ENCODE peak calls at places on chromosomes 1 and 21, in five cellular contexts. One of them, this sample, is unnamed.
A peak's percentile ranks its signal among the peaks of the same experiment; 100 is the strongest.

GRCh38 chr1:202018476-202019234 is 8.3 kb downstream of the ELF3 start:
- DNase-seq in heart left ventricle: no peak
- DNase-seq in left ventricle myocardium inferior: no peak
- DNase-seq in coronary artery: no peak
- DNase-seq in heart right ventricle: no peak
- DNase-seq in this sample: no peak

GRCh38 chr1:244383278-244383884 is 68.3 kb downstream of the ADSS2 start:
- DNase-seq in heart left ventricle: no peak
- DNase-seq in left ventricle myocardium inferior: no peak
- DNase-seq in coronary artery: no peak
- DNase-seq in heart right ventricle: no peak
- DNase-seq in this sample: no peak

GRCh38 chr1:50332941-50333594 is 90.2 kb downstream of the DMRTA2 start:
- DNase-seq in heart left ventricle: peak; percentile 86
- DNase-seq in left ventricle myocardium inferior: peak; percentile 59
- DNase-seq in coronary artery: peak; percentile 73
- DNase-seq in heart right ventricle: peak; percentile 73
- DNase-seq in this sample: peak; percentile 18

GRCh38 chr1:3558036-3558726 is 53.1 kb downstream of the MEGF6 start:
- DNase-seq in heart left ventricle: no peak
- DNase-seq in left ventricle myocardium inferior: no peak
- DNase-seq in coronary artery: no peak
- DNase-seq in heart right ventricle: no peak
- DNase-seq in this sample: no peak

GRCh38 chr1:96934282-96934681 is 212.7 kb downstream of the PTBP2 start:
- DNase-seq in heart left ventricle: no peak
- DNase-seq in left ventricle myocardium inferior: no peak
- DNase-seq in coronary artery: no peak
- DNase-seq in heart right ventricle: no peak
- DNase-seq in this sample: no peak

GRCh38 chr1:31704261-31705079 is 653 bp upstream of the COL16A1 start:
- DNase-seq in heart left ventricle: peak; percentile 64
- DNase-seq in left ventricle myocardium inferior: no peak
- DNase-seq in coronary artery: no peak
- DNase-seq in heart right ventricle: no peak
- DNase-seq in this sample: peak; percentile 36

GRCh38 chr1:63915121-63915520 is 141.3 kb downstream of the ROR1 start:
- DNase-seq in heart left ventricle: no peak
- DNase-seq in left ventricle myocardium inferior: no peak
- DNase-seq in coronary artery: no peak
- DNase-seq in heart right ventricle: no peak
- DNase-seq in this sample: no peak

GRCh38 chr1:201364808-201365105 is 12.7 kb downstream of the TNNT2 start:
- DNase-seq in heart left ventricle: peak; percentile 21
- DNase-seq in left ventricle myocardium inferior: peak; percentile 9
- DNase-seq in coronary artery: no peak
- DNase-seq in heart right ventricle: no peak
- DNase-seq in this sample: no peak

GRCh38 chr1:35715568-35716002 is 3.1 kb downstream of the C1orf216 start:
- DNase-seq in heart left ventricle: peak; percentile 77
- DNase-seq in left ventricle myocardium inferior: peak; percentile 65
- DNase-seq in coronary artery: no peak
- DNase-seq in heart right ventricle: peak; percentile 63
- DNase-seq in this sample: peak; percentile 35

GRCh38 chr1:177913762-177914540 is 55.9 kb downstream of the SEC16B start:
- DNase-seq in heart left ventricle: no peak
- DNase-seq in left ventricle myocardium inferior: no peak
- DNase-seq in coronary artery: no peak
- DNase-seq in heart right ventricle: no peak
- DNase-seq in this sample: no peak

GRCh38 chr1:4379451-4380175 is 274.8 kb upstream of the AJAP1 start:
- DNase-seq in heart left ventricle: no peak
- DNase-seq in left ventricle myocardium inferior: no peak
- DNase-seq in coronary artery: no peak
- DNase-seq in heart right ventricle: no peak
- DNase-seq in this sample: no peak

GRCh38 chr1:158999301-159000069 is 10.2 kb upstream of the IFI16 start:
- DNase-seq in heart left ventricle: peak; percentile 64
- DNase-seq in left ventricle myocardium inferior: peak; percentile 69
- DNase-seq in coronary artery: peak; percentile 93
- DNase-seq in heart right ventricle: peak; percentile 48
- DNase-seq in this sample: peak; percentile 95

GRCh38 chr1:40383095-40383487 is 9.6 kb downstream of the SMAP2 start:
- DNase-seq in heart left ventricle: no peak
- DNase-seq in left ventricle myocardium inferior: no peak
- DNase-seq in coronary artery: no peak
- DNase-seq in heart right ventricle: no peak
- DNase-seq in this sample: no peak

GRCh38 chr21:28444131-28444530 is 548.5 kb downstream of the LTN1 start:
- DNase-seq in heart left ventricle: no peak
- DNase-seq in left ventricle myocardium inferior: no peak
- DNase-seq in coronary artery: no peak
- DNase-seq in heart right ventricle: no peak
- DNase-seq in this sample: no peak

GRCh38 chr1:26220199-26220912 is 13.6 kb upstream of the CEP85 start:
- DNase-seq in heart left ventricle: no peak
- DNase-seq in left ventricle myocardium inferior: no peak
- DNase-seq in coronary artery: no peak
- DNase-seq in heart right ventricle: no peak
- DNase-seq in this sample: no peak

GRCh38 chr1:168408531-168409242 is 128.0 kb downstream of the TBX19 start:
- DNase-seq in heart left ventricle: no peak
- DNase-seq in left ventricle myocardium inferior: no peak
- DNase-seq in coronary artery: no peak
- DNase-seq in heart right ventricle: no peak
- DNase-seq in this sample: no peak

DNA sequence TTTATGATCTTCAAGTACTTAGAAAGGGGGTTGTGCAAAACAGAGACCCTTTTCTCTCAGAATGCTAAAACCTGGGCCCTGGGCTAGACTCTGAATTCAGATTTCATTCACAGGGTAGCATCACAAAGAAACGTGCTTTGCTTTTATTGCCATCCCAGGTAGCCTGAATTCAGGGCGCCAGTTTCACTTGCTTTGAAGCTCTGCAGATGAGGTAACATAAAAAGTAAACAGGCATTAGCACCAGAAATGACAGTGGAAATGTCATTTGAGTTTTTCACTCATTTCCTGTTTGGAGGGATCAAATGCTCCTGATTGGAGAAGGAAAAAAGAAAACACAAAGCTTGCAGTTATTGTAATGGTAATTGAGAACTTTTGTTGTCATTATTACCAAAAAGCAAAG is 2.6 kb downstream of the SYPL2 start:
- DNase-seq in heart left ventricle: no peak
- DNase-seq in left ventricle myocardium inferior: no peak
- DNase-seq in coronary artery: no peak
- DNase-seq in heart right ventricle: no peak
- DNase-seq in this sample: no peak
- H3K27ac ChIP-seq in heart left ventricle: no peak overlapping the region
- H3K27ac ChIP-seq in left ventricle myocardium inferior: no peak overlapping the region
- H3K27ac ChIP-seq in coronary artery: no peak overlapping the region
- H3K27ac ChIP-seq in heart right ventricle: no peak overlapping the region
- H3K27ac ChIP-seq in this sample: no peak overlapping the region

GRCh38 chr1:155064813-155065436 is 1.4 kb downstream of the EFNA4 start:
- DNase-seq in heart left ventricle: no peak
- DNase-seq in left ventricle myocardium inferior: no peak
- DNase-seq in coronary artery: no peak
- DNase-seq in heart right ventricle: no peak
- DNase-seq in this sample: no peak

GRCh38 chr1:155063550-155064108 is at the start of gene EFNA4:
- DNase-seq in heart left ventricle: peak; percentile 88
- DNase-seq in left ventricle myocardium inferior: peak; percentile 82
- DNase-seq in coronary artery: peak; percentile 85
- DNase-seq in heart right ventricle: peak; percentile 82
- DNase-seq in this sample: peak; percentile 59

GRCh38 chr1:155062702-155063411 is 683 bp upstream of the EFNA4 start:
- DNase-seq in heart left ventricle: no peak
- DNase-seq in left ventricle myocardium inferior: peak; percentile 55
- DNase-seq in coronary artery: no peak
- DNase-seq in heart right ventricle: peak; percentile 70
- DNase-seq in this sample: no peak

GRCh38 chr1:155062151-155062686 is 1.3 kb upstream of the EFNA4 start:
- DNase-seq in heart left ventricle: no peak
- DNase-seq in left ventricle myocardium inferior: no peak
- DNase-seq in coronary artery: no peak
- DNase-seq in heart right ventricle: no peak
- DNase-seq in this sample: no peak

DNA sequence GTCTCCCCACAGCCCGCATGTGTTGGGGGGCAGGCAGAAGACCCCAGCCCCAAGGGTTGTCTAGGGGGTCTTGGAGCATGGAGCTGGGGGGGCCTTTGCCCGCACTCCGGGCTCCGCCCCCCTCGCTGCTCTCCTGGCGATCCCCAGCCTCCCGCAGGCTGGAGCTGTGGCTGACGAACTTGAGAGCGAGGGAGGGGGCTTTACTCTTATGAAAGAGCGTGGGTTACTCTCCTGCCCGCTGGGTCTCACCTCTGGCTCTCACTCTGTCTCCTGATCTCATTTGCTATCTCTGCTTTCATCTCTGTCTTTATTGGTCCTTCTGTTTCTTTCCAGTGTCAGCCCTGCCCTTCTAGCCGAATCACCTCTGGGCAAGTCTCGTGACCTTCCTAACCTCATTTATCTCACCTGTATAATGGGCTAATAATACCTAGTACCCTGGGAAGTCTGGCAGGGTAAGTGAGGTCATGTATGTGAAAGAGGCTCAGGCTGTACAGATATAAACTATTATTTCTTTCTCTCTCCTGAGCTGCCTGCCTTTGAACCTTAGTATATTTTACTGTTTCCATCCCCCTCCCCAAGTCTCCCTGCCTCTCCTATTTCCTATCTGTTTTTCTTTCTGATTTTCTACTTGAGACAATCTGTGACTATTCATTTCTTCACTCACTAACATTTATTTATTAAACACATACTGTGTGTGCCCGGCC is 721 bp downstream of the EFNA4 start:
- DNase-seq in heart left ventricle: no peak
- DNase-seq in left ventricle myocardium inferior: no peak
- DNase-seq in coronary artery: no peak
- DNase-seq in heart right ventricle: no peak
- DNase-seq in this sample: no peak
- H3K27ac ChIP-seq in heart left ventricle: peak overlapping the region; percentile 62
- H3K27ac ChIP-seq in left ventricle myocardium inferior: peak overlapping the region; percentile 78
- H3K27ac ChIP-seq in coronary artery: peak overlapping the region; percentile 43
- H3K27ac ChIP-seq in heart right ventricle: peak overlapping the region; percentile 76
- H3K27ac ChIP-seq in this sample: peak overlapping the region; percentile 80

DNA sequence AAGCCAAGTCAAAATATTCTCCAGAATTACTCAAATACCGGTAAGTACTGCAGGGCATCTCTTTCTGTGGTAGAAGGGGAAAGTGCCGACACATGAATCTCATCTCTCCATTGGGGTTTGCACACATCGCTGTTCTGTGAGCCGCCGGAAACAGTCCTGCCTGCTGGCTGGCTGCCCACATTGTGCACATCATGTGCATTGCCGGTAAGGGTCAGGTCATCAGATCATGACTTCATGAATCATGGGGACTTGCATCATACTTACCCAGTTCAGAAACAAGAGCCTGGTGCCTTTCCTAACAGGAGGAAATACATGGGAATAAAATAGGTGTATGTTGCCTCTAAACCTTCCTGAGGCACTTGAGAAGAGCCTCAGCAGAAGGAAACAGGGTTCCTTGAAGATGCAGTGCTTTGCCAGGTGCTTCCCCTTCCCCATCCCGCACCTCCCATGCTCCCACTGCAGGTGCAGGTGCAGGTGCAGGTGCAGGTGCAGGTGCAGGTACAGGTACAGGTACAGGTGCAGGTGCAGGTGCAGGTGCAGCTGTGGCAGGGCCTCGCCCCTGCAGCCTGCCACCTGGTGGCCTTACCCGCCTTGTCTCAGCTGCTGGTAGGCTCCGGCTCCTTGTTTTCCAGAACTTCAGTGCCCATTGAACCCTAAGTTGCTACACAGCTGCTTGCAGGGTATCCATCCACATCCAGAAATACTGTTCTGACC is 26.5 kb downstream of the GPR137B start:
- DNase-seq in heart left ventricle: peak; percentile 77
- DNase-seq in left ventricle myocardium inferior: peak; percentile 40
- DNase-seq in coronary artery: no peak
- DNase-seq in heart right ventricle: peak; percentile 46
- DNase-seq in this sample: peak; percentile 32
- H3K27ac ChIP-seq in heart left ventricle: no peak overlapping the region
- H3K27ac ChIP-seq in left ventricle myocardium inferior: no peak overlapping the region
- H3K27ac ChIP-seq in coronary artery: no peak overlapping the region
- H3K27ac ChIP-seq in heart right ventricle: no peak overlapping the region
- H3K27ac ChIP-seq in this sample: no peak overlapping the region

GRCh38 chr1:170854677-170855076 is 80.7 kb upstream of the MROH9 start:
- DNase-seq in heart left ventricle: no peak
- DNase-seq in left ventricle myocardium inferior: no peak
- DNase-seq in coronary artery: no peak
- DNase-seq in heart right ventricle: no peak
- DNase-seq in this sample: no peak
- H3K27ac ChIP-seq in heart left ventricle: no peak overlapping the region
- H3K27ac ChIP-seq in left ventricle myocardium inferior: no peak overlapping the region
- H3K27ac ChIP-seq in coronary artery: no peak overlapping the region
- H3K27ac ChIP-seq in heart right ventricle: no peak overlapping the region
- H3K27ac ChIP-seq in this sample: no peak overlapping the region